ENCODE peak calls at places on chromosomes 13 and 19, in five cellular contexts. R is IMR-90, G is heart left ventricle, S is tibial nerve, A is uterus. K is an unnamed sample.

GRCh38 chr19:47094557-47095517 is 18.7 kb downstream of the ZC3H4 start:
- DNase-seq in S (no peak), G (no peak), R (no peak), A (no peak), K (no peak)

GRCh38 chr19:3108775-3109174 is 14.6 kb downstream of the GNA11 start:
- DNase-seq in S (peak; percentile 64), R (peak; percentile 50), G (peak; percentile 69), A (peak; percentile 52), K (no peak)

GRCh38 chr13:32298695-32299094 is 16.5 kb downstream of the ZAR1L start:
- DNase-seq in R (no peak), G (no peak), S (no peak), A (no peak), K (no peak)

GRCh38 chr19:17450264-17451075 is 2.0 kb upstream of the TMEM221 start:
- DNase-seq in A (no peak), R (no peak), S (no peak), G (no peak), K (no peak)

GRCh38 chr19:45331411-45331810 is 8.7 kb upstream of the CKM start:
- DNase-seq in R (no peak), G (no peak), S (no peak), A (no peak), K (no peak)

GRCh38 chr13:95154441-95154886 is 146.8 kb downstream of the ABCC4 start:
- DNase-seq in A (no peak), G (no peak), R (no peak), S (no peak), K (no peak)

GRCh38 chr19:13095393-13095784 is 7.3 kb downstream of the LYL1 start:
- DNase-seq in A (no peak), R (no peak), G (peak; percentile 47), S (no peak), K (no peak)

GRCh38 chr13:40243982-40244381 is 422.5 kb downstream of the FOXO1 start:
- DNase-seq in A (no peak), G (no peak), R (no peak), S (no peak), K (no peak)

GRCh38 chr13:51235756-51236564 is 13.8 kb downstream of the FAM124A start:
- DNase-seq in G (no peak), R (no peak), S (no peak), A (no peak), K (no peak)

GRCh38 chr19:47036233-47036651 is 12.2 kb downstream of the TMEM160 start:
- DNase-seq in S (no peak), R (no peak), A (no peak), G (peak; percentile 23), K (no peak)

GRCh38 chr13:40588101-40588500 is 78.3 kb downstream of the FOXO1 start:
- DNase-seq in A (no peak), S (no peak), G (no peak), R (no peak), K (no peak)

GRCh38 chr13:33285420-33286124 is at the start of gene STARD13:
- DNase-seq in R (peak; percentile 98), A (peak; percentile 94), S (peak; percentile 98), G (peak; percentile 96), K (peak; percentile 98)

GRCh38 chr19:35558400-35559280 is 4.8 kb downstream of the ATP4A start:
- DNase-seq in A (no peak), R (no peak), S (no peak), G (no peak), K (no peak)

GRCh38 chr19:35556846-35557538 is 6.5 kb downstream of the ATP4A start:
- DNase-seq in G (no peak), A (no peak), S (no peak), R (no peak), K (no peak)

GRCh38 chr19:35559281-35559659 is 4.2 kb downstream of the ATP4A start:
- DNase-seq in S (no peak), G (no peak), R (no peak), A (no peak), K (no peak)

GRCh38 chr19:35556025-35556590 is 7.3 kb downstream of the ATP4A start:
- DNase-seq in A (no peak), S (no peak), R (no peak), G (no peak), K (no peak)

DNA sequence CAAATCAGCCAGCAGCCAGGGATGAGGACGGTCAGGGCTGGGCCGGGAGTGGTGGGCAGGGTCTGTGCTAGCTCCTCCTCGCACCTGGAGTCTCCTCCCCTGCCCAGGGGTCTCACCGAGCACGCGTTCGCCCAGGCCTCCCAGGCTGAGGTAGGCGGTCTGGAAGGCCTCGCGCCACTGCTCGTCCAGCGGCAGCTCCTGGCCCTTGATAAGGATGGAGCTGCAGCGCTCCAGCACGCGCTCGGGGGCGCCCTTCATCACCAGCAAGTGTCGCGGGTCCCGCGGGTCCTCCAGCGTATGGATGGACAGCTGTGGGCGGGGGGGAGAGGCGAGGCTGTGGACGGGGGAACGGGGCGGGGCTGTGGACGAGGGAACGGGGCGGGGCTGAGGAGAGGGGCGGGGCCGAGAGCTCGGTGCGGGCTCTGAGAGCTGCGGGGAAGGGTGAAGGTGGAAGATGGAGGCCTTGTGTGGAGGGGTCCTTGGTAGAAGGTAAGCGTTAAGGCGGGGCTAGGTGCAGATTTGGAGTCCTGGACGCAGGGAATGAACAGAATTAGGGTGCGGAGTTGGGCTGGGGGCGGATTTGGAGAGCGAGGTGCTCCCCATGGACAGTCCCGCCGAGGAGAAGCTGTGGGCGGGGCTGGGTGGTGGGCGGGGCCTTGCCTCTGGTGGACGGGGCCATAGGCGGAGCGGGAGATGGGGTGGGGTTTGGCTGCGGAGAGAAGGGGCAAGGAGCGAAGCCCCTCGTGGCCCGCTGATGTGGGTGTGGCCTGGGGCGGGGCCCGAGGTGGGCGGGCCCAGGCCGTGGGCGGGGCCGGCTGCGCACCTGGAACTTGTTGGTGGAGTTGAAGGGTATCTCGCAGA is 5.7 kb downstream of the ATP4A start:
- DNase-seq in A (peak; percentile 44), S (no peak), R (peak; percentile 33), G (peak; percentile 58), K (no peak)
- TF ChIP-seq CTCF in A (no peak), S (no peak), R (no peak), G (no peak), K (no peak)

DNA sequence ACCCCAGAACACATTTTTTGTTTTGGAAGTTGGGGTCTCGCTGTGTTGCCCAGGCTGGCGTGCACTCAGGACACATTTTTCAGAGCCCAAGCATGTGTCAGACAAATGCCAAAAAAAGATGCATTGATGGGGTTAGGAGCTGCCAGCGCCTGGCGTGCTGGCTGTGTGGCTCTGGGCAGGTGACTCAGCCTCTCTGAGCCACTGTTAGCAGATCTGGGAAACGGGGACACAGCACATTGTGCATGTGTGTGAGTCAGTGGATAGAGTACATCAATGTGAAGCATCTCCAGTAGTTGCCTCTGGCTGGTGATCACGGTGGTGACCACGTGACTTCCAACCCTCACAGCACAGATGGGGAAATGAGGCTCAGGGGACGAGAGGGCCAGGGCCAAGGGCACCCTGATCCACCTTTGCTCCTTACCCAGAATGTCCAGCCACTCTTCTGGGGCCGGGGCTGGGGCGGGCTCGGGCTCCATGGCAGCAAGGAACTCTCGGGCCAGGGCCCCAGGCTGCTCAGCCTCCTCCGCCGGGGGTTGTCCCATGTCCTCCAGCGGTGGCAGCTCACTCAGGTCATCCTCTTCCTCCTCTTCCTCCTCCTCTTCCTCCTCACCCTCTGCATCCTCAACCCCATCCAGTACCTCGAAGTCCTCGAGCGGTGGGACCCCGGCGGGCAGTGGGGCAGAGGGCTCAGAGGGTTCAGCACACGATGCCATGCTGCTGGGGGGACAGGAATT is 1.9 kb downstream of the FKBP8 start:
- DNase-seq in R (no peak), A (no peak), S (peak; percentile 17), G (no peak), K (no peak)
- H3K4me3 ChIP-seq in R (no peak overlapping the region), A (no peak overlapping the region), S (no peak overlapping the region), G (no peak overlapping the region), K (no peak overlapping the region)

GRCh38 chr19:51690359-51691121 is 2.6 kb upstream of the SPACA6 start:
- DNase-seq in R (peak; percentile 68), G (peak; percentile 81), S (peak; percentile 48), A (peak; percentile 85), K (peak; percentile 51)

GRCh38 chr19:51688665-51689571 is 4.2 kb upstream of the SPACA6 start:
- DNase-seq in S (peak; percentile 90), G (peak; percentile 94), R (peak; percentile 95), A (peak; percentile 96), K (peak; percentile 72)

GRCh38 chr19:51686171-51686570 is 7.0 kb upstream of the SPACA6 start:
- DNase-seq in G (no peak), A (no peak), S (no peak), R (no peak), K (no peak)

GRCh38 chr19:51689751-51690358 is 3.3 kb upstream of the SPACA6 start:
- DNase-seq in A (peak; percentile 74), R (no peak), S (peak; percentile 27), G (peak; percentile 61), K (no peak)

GRCh38 chr19:51687791-51688664 is 5.1 kb upstream of the SPACA6 start:
- DNase-seq in G (peak; percentile 83), A (peak; percentile 68), R (peak; percentile 44), S (peak; percentile 63), K (no peak)
- TF ChIP-seq POLR2A in G (peak; percentile 37), A (peak; percentile 28), R (no peak), S (no peak), K (no peak)

GRCh38 chr13:87259479-87260083 is 411.6 kb upstream of the SLITRK5 start:
- DNase-seq in R (no peak), S (no peak), G (no peak), A (no peak), K (no peak)
- TF ChIP-seq CTCF in R (peak; percentile 34), S (no peak), G (no peak), A (no peak), K (no peak)

DNA sequence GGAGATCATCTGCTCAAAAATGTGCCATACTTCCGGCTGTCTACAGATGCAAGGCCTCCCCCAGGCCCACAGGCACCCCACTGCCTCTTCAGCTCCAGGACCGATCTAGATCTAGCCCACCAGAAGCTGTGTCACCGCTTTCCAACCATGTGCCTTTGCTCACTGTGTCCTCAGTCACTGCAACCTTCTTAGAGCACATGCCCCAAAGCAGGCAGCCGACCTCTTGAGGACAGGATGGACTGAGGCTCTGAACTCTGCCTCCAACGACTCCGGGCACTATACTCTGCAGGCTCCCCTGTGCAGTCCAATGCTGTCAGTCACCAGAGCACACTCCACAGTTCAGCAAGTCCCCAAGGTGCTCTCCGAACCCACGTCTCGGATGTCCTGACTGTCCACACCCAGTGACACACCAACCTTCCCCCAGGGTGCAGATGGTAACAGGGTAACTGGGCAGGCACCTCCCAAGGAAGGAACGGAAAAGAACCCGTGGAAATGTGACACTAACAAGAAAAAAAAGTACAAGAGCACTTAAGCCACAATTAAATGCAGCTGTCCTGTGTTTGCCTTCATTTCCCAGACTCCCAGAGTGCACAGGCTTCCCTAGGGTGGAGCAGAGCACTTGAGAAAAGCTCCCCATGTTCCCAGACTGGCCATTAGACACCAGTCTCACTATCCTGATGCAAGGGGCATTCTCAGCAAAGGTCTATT is 4.8 kb downstream of the STK24 start:
- DNase-seq in A (no peak), G (peak; percentile 48), R (peak; percentile 47), S (no peak), K (no peak)
- H3K4me3 ChIP-seq in A (no peak overlapping the region), G (no peak overlapping the region), R (no peak overlapping the region), S (no peak overlapping the region), K (no peak overlapping the region)

GRCh38 chr19:52520013-52520412 is 7.5 kb upstream of the ZNF808 start:
- DNase-seq in G (no peak), R (no peak), A (no peak), S (no peak), K (no peak)
- TF ChIP-seq POLR2A in G (no peak), R (no peak), A (no peak), S (no peak), K (no peak)

K was measured in lower leg skin.